ENCODE peak calls at places on chromosome 14, in eight cellular contexts. C is fibroblast of mammary gland, S is bronchial epithelial cell, E is fibroblast of the aortic adventitia, Q is IMR-90, D is AG09319, N is GM12878, B is left ventricle myocardium inferior. O is an unnamed sample.

GRCh38 chr14:81450100-81450531 is 50.0 kb upstream of the STON2 start:
- DNase-seq in B (peak), N (no peak), E (peak), Q (no peak), C (peak), S (no peak), D (no peak), O (no peak)

GRCh38 chr14:99872786-99873440 is 79.7 kb downstream of the EML1 start:
- DNase-seq in E (no peak), D (peak), S (no peak), Q (peak), N (no peak), C (no peak), B (no peak), O (no peak)

GRCh38 chr14:67151082-67151666 is 38.1 kb upstream of the GARIN2 start:
- DNase-seq in E (peak), N (no peak), D (no peak), S (no peak), B (no peak), C (peak), Q (no peak), O (no peak)

GRCh38 chr14:61428261-61428660 is 106.9 kb downstream of the PRKCH start:
- DNase-seq in B (no peak), S (no peak), C (no peak), N (no peak), E (no peak), D (no peak), Q (no peak), O (no peak)

GRCh38 chr14:60758875-60759274 is 24.3 kb downstream of the MNAT1 start:
- DNase-seq in B (no peak), N (no peak), D (no peak), C (no peak), S (no peak), E (no peak), Q (peak), O (no peak)

GRCh38 chr14:88515499-88516221 is 39.1 kb downstream of the PTPN21 start:
- DNase-seq in Q (no peak), D (no peak), S (no peak), N (no peak), E (no peak), B (no peak), C (no peak), O (no peak)

GRCh38 chr14:75578786-75579781 is 664 bp downstream of the FLVCR2 start:
- DNase-seq in E (no peak), N (no peak), S (peak), B (no peak), D (no peak), Q (peak), C (peak), O (no peak)

GRCh38 chr14:60648934-60649814 is at the start of gene SIX1:
- DNase-seq in C (peak), B (peak), D (peak), S (peak), Q (peak), E (peak), N (no peak), O (no peak)

GRCh38 chr14:78412475-78412874 is 242.3 kb downstream of the NRXN3 start:
- DNase-seq in S (no peak), N (no peak), Q (no peak), E (no peak), B (no peak), C (no peak), D (no peak), O (no peak)

GRCh38 chr14:104217486-104218360 is 79.3 kb downstream of the KIF26A start:
- DNase-seq in D (no peak), C (no peak), Q (no peak), B (peak), N (no peak), S (no peak), E (no peak), O (no peak)

GRCh38 chr14:75340921-75341320 is 62.3 kb downstream of the FOS start:
- DNase-seq in B (peak), S (no peak), E (no peak), D (no peak), Q (no peak), C (peak), N (no peak), O (no peak)

GRCh38 chr14:25658988-25659387 is 609.0 kb upstream of the STXBP6 start:
- DNase-seq in N (no peak), D (no peak), Q (no peak), E (no peak), B (no peak), S (no peak), C (no peak), O (no peak)

GRCh38 chr14:53437858-53438257 is 284.7 kb upstream of the DDHD1 start:
- DNase-seq in Q (no peak), C (no peak), N (no peak), B (no peak), S (no peak), D (no peak), E (no peak), O (no peak)

GRCh38 chr14:60532442-60532841 is 23.5 kb downstream of the SIX6 start:
- DNase-seq in S (peak), C (no peak), B (no peak), D (no peak), N (no peak), E (no peak), Q (no peak), O (no peak)

GRCh38 chr14:92456215-92457017 is 57.2 kb upstream of the RIN3 start:
- DNase-seq in Q (peak), E (peak), B (peak), N (no peak), D (peak), C (peak), S (peak), O (no peak)

GRCh38 chr14:75401356-75401755 is 26.5 kb upstream of the JDP2 start:
- DNase-seq in D (peak), E (peak), B (peak), C (peak), S (no peak), Q (peak), N (no peak), O (no peak)

GRCh38 chr14:100025111-100025510 is 40.1 kb upstream of the EVL start:
- DNase-seq in D (no peak), S (peak), C (peak), N (no peak), E (peak), B (no peak), Q (peak), O (no peak)

GRCh38 chr14:65377576-65377975 is 35.0 kb upstream of the FUT8 start:
- DNase-seq in B (no peak), S (no peak), E (peak), C (peak), N (no peak), Q (peak), D (no peak), O (no peak)

GRCh38 chr14:92586001-92586947 is 72.7 kb downstream of the RIN3 start:
- DNase-seq in D (peak), N (peak), E (peak), Q (peak), B (no peak), C (peak), S (no peak), O (no peak)

GRCh38 chr14:63922696-63923421 is 70.1 kb downstream of the SYNE2 start:
- DNase-seq in Q (peak), S (peak), C (no peak), E (peak), B (no peak), N (no peak), D (no peak), O (no peak)

GRCh38 chr14:59657769-59658168 is 81.2 kb upstream of the CCDC175 start:
- DNase-seq in Q (no peak), B (no peak), E (no peak), C (no peak), N (no peak), D (no peak), S (no peak), O (no peak)

GRCh38 chr14:105532111-105532623 is 5.8 kb downstream of the TMEM121 start:
- DNase-seq in S (no peak), B (no peak), C (no peak), E (no peak), D (no peak), N (no peak), Q (no peak), O (no peak)

GRCh38 chr14:90936757-90937440 is 120.7 kb upstream of the TTC7B start:
- DNase-seq in S (no peak), N (no peak), B (no peak), E (peak), D (no peak), C (no peak), Q (no peak), O (no peak)

GRCh38 chr14:65287264-65288131 is 125.0 kb upstream of the FUT8 start:
- DNase-seq in E (no peak), D (no peak), Q (no peak), C (no peak), B (no peak), N (no peak), S (no peak), O (peak)

GRCh38 chr14:89813485-89814080 is 140.9 kb downstream of the EFCAB11 start:
- DNase-seq in E (peak), S (peak), C (peak), Q (peak), D (no peak), N (no peak), B (peak), O (no peak)

GRCh38 chr14:39563361-39563760 is 131.1 kb upstream of the FBXO33 start:
- DNase-seq in N (no peak), S (no peak), E (no peak), B (no peak), Q (no peak), D (no peak), C (peak), O (no peak)

GRCh38 chr14:59208224-59208814 is 19.9 kb downstream of the DAAM1 start:
- DNase-seq in Q (peak), E (peak), B (no peak), N (peak), S (peak), D (no peak), C (peak), O (no peak)

GRCh38 chr14:90453401-90453951 is 56.6 kb downstream of the CALM1 start:
- DNase-seq in N (no peak), C (no peak), B (peak), D (no peak), S (no peak), Q (no peak), E (peak), O (no peak)

GRCh38 chr14:96304956-96305355 is 48.9 kb downstream of the BDKRB1 start:
- DNase-seq in D (no peak), E (no peak), Q (no peak), C (no peak), S (peak), B (no peak), N (no peak), O (no peak)

GRCh38 chr14:82060219-82060618 is 526.6 kb upstream of the SEL1L start:
- DNase-seq in C (no peak), Q (no peak), S (no peak), B (no peak), E (no peak), N (no peak), D (no peak), O (no peak)

GRCh38 chr14:90599748-90600507 is 203.1 kb downstream of the CALM1 start:
- DNase-seq in C (peak), S (peak), N (no peak), D (no peak), E (peak), B (no peak), Q (peak), O (no peak)

GRCh38 chr14:54197369-54197768 is 199.4 kb upstream of the CDKN3 start:
- DNase-seq in S (no peak), D (no peak), C (no peak), Q (no peak), B (no peak), E (no peak), N (no peak), O (no peak)

GRCh38 chr14:56145965-56146364 is 27.8 kb downstream of the PELI2 start:
- DNase-seq in Q (peak), E (peak), D (peak), C (peak), S (peak), B (no peak), N (no peak), O (no peak)

GRCh38 chr14:62189698-62190097 is 427.5 kb downstream of the SNAPC1 start:
- DNase-seq in S (peak), C (peak), B (no peak), E (peak), Q (peak), D (no peak), N (no peak), O (no peak)

DNA sequence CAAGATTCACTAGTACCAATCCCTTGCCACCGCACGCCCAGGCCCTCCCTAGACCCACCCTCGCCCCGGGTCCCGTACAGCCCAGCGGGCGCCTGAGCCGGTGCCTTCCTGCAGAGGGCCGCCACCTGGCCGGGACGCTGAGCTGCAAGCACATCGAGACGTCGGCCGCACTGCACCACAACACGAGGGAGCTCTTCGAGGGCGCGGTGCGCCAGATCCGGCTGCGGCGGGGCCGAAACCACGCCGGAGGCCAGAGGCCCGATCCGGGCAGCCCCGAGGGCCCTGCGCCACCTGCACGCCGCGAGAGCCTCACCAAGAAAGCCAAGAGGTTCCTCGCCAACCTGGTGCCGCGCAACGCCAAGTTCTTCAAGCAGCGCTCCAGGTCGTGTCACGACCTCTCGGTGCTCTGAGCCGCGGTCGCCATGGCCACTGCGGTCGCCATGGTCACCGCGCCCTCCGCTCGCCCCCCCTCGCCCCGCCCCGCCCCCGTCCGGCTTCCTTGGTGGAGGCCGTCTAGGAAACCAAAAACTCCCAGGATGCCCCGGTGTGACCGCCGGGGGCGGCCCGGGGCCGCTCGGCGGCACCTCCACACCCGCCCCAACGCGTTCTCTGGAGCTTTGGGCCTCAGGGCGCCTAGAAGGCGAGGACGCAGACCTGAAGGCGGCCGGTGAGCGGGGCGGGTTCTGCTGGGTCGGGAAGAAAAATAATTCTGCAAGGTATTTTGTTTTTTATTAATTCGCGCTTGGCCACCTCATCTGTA is 3.7 kb downstream of the REM2 start:
- DNase-seq in B (peak), Q (peak), C (peak), D (no peak), N (peak), S (peak), E (peak), O (peak)
- TF ChIP-seq CTCF in B (peak), Q (peak), C (no peak), D (no peak), N (peak), S (peak), E (peak), O (peak)

GRCh38 chr14:93788557-93789365 is 476 bp upstream of the PRIMA1 start:
- DNase-seq in Q (no peak), S (no peak), E (no peak), C (peak), B (peak), N (no peak), D (no peak), O (no peak)
- TF ChIP-seq CTCF in Q (no peak), S (no peak), E (no peak), C (no peak), B (peak), N (no peak), D (no peak), O (no peak)

GRCh38 chr14:21038416-21039058 is 3.6 kb upstream of the RNASE7 start:
- DNase-seq in S (no peak), Q (no peak), E (no peak), B (no peak), N (no peak), D (no peak), C (peak), O (no peak)

GRCh38 chr14:21040370-21040925 is 1.7 kb upstream of the RNASE7 start:
- DNase-seq in C (no peak), N (no peak), S (no peak), Q (no peak), B (no peak), E (no peak), D (no peak), O (no peak)

GRCh38 chr14:21041676-21042433 is at the start of gene RNASE7:
- DNase-seq in S (peak), N (no peak), D (no peak), B (no peak), E (peak), C (peak), Q (peak), O (no peak)

GRCh38 chr14:21039059-21039422 is 3.1 kb upstream of the RNASE7 start:
- DNase-seq in C (peak), N (no peak), D (peak), S (peak), B (peak), Q (peak), E (peak), O (no peak)

DNA sequence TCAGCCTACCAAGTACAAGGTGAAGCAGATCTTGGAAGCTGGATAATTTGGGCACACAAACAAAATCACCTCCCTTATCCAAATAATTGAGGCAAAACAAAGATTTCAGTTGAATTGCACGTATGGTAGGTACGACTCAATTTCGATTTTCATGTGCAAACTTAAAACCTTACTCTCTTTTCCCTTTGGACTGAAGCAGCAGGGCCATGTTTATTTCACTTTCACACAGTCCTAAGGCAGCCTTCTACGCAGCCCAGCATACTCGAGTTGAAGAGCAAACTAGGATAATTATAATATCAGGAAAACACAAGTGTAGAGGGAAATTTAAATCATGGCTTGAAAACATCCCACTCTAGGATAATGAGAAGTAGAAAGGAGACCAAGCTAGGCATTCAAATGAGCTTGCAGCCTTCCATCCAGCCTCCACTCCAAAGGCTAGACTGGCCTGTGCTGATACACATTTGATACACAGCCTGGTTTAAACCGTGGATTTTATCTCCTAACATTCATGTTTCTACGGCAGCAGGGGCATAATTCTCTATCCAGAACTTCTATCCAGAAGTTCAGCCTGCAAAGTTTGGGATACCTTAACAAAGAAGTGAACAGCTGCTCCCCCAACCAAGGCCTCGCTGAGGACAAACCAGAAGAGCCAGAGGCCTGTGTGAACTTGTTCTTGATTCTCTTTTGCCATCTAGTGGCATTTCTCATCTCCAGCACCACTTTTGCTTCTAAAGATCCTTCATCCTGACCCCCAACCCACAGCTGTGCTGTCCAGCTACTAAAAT is 2.4 kb upstream of the RNASE7 start:
- DNase-seq in C (peak), D (peak), E (peak), N (no peak), S (peak), Q (peak), B (no peak), O (no peak)
- TF ChIP-seq CTCF in C (peak), D (peak), E (peak), N (peak), S (peak), Q (peak), B (peak), O (peak)

DNA sequence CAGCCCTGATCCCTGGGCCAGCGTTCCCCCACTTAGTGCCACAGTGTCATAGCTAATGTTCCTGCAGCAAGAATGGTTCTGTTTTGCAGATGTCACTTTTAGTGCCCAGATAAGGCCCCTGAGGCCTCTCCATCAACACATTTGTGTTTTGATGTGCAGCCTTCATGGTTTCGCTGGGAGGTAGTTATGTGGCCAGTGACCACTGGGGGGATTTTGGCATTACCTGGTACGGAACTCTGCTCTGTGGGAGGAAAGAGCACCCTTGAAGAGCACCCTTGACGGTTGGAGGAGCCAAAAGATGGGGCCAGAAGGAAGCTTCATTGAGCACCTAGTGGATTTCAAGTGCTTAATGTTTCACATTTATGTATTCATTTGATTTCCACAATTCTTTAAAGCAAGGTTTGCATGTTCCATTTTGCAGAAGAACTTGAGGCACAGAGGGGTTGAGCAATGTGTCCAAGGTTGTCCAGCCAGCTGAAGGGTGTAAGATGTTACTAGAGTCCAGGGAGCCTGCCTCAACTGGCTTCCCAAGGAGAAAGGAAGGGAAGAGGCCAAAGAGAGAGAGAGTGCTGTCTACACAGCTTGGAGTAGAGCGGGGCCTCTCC is 13.0 kb downstream of the SERPINA11 start:
- DNase-seq in E (no peak), C (no peak), Q (no peak), N (no peak), D (no peak), S (no peak), B (no peak), O (no peak)
- TF ChIP-seq CTCF in E (peak), C (no peak), Q (no peak), N (no peak), D (no peak), S (no peak), B (no peak), O (no peak)

GRCh38 chr14:52298795-52299194 is 15.3 kb upstream of the PTGER2 start:
- DNase-seq in E (no peak), S (no peak), N (no peak), B (no peak), C (no peak), D (no peak), Q (no peak), O (no peak)

GRCh38 chr14:52304248-52304904 is 9.7 kb upstream of the PTGER2 start:
- DNase-seq in S (no peak), E (no peak), D (no peak), N (no peak), Q (no peak), C (peak), B (no peak), O (no peak)

GRCh38 chr14:52296378-52296777 is 17.7 kb upstream of the PTGER2 start:
- DNase-seq in C (no peak), D (no peak), Q (no peak), N (no peak), S (no peak), B (no peak), E (no peak), O (no peak)

GRCh38 chr14:52305014-52305413 is 9.1 kb upstream of the PTGER2 start:
- DNase-seq in S (no peak), B (no peak), N (no peak), Q (no peak), C (no peak), E (no peak), D (no peak), O (no peak)

GRCh38 chr14:52299692-52300278 is 14.3 kb upstream of the PTGER2 start:
- DNase-seq in B (no peak), N (no peak), C (peak), D (no peak), E (peak), S (peak), Q (peak), O (no peak)
- TF ChIP-seq CTCF in B (peak), N (peak), C (peak), D (peak), E (peak), S (peak), Q (peak), O (peak)

GRCh38 chr14:77035267-77035666 is 6.8 kb upstream of the IRF2BPL start:
- DNase-seq in E (no peak), D (no peak), S (no peak), Q (no peak), B (no peak), N (no peak), C (no peak), O (no peak)

GRCh38 chr14:77031680-77032482 is 3.4 kb upstream of the IRF2BPL start:
- DNase-seq in D (no peak), E (peak), N (no peak), S (peak), C (peak), Q (peak), B (no peak), O (no peak)

GRCh38 chr14:77033622-77034521 is 5.4 kb upstream of the IRF2BPL start:
- DNase-seq in D (peak), C (peak), S (peak), N (peak), Q (peak), E (peak), B (peak), O (peak)

GRCh38 chr14:77032483-77032853 is 4.0 kb upstream of the IRF2BPL start:
- DNase-seq in D (no peak), C (no peak), S (no peak), E (no peak), Q (no peak), B (no peak), N (no peak), O (no peak)

GRCh38 chr14:77032854-77033621 is 4.5 kb upstream of the IRF2BPL start:
- DNase-seq in S (peak), B (peak), D (peak), C (peak), E (peak), Q (peak), N (no peak), O (peak)
- TF ChIP-seq CTCF in S (peak), B (no peak), D (peak), C (no peak), E (peak), Q (peak), N (peak), O (no peak)